ENCODE peak calls at places on chromosome 2, in six cellular contexts. U is lower leg skin, M is transverse colon, K is ovary, Q is A549, Z is H1. G is an unnamed sample.

GRCh38 chr2:24365051-24365450 is 4.7 kb upstream of the ITSN2 start:
- DNase-seq in M (peak), K (peak), U (peak), Q (no peak), Z (no peak), G (peak)

GRCh38 chr2:88281302-88282217 is 111.4 kb downstream of the THNSL2 start:
- DNase-seq in U (no peak), M (no peak), K (no peak), Q (no peak), Z (no peak), G (no peak)

GRCh38 chr2:129178356-129178755 is 801.1 kb upstream of the RAB6C start:
- DNase-seq in Q (no peak), Z (no peak), M (no peak), U (no peak), K (no peak), G (no peak)

GRCh38 chr2:98917031-98917459 is 19.0 kb downstream of the CRACDL start:
- DNase-seq in U (no peak), Z (no peak), M (no peak), Q (peak), K (no peak), G (no peak)

GRCh38 chr2:31987454-31987853 is 23.4 kb downstream of the MEMO1 start:
- DNase-seq in U (no peak), Z (no peak), M (no peak), Q (no peak), K (no peak), G (no peak)

GRCh38 chr2:190637331-190637734 is 11.6 kb upstream of the NAB1 start:
- DNase-seq in M (no peak), U (no peak), Z (no peak), Q (no peak), K (no peak), G (no peak)

GRCh38 chr2:166700079-166700478 is 188.2 kb upstream of the XIRP2 start:
- DNase-seq in Q (no peak), U (no peak), Z (no peak), K (no peak), M (no peak), G (no peak)

GRCh38 chr2:44983836-44984604 is 25.2 kb downstream of the SIX2 start:
- DNase-seq in U (peak), Q (no peak), M (no peak), Z (no peak), K (no peak), G (no peak)

GRCh38 chr2:104857262-104858221 is 3.6 kb downstream of the POU3F3 start:
- DNase-seq in M (no peak), Q (no peak), K (no peak), Z (no peak), U (peak), G (no peak)

GRCh38 chr2:221573430-221574230 is 1.5 kb upstream of the EPHA4 start:
- DNase-seq in K (peak), M (peak), Q (peak), Z (no peak), U (peak), G (peak)
- TF ChIP-seq POLR2A in K (peak), M (no peak), Q (peak), Z (no peak), U (no peak), G (peak)

DNA sequence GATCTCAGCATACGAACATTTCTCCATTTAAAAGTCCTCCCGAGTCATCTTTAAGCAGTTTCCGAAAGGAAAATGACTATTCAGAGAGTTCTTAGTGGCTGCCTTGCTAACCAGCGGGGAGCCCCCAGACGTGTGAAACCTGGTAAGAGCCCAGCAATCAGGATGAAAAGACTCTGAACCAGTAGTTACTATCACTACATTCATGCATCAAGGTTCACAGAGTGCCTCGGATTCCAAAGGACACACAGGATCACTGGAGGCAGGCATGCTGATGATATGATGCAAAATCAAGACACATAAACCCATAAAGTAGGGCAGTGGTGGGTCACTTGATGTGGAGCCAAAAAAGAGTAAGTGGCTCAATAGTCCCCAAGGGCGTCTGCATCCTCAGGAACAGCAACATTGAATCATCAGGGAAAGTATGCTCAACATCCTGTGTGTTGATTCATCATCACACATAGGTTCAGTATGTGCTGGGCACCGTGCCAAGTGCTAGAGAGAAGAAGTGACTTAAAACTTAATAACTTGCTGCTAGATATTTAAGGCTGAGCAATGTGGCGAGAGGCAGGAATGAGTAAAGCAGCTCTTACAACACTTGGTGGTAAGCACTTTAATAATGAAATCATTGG is 4.4 kb downstream of the CCL20 start:
- DNase-seq in M (peak), U (peak), Z (peak), K (peak), Q (peak), G (peak)
- TF ChIP-seq POLR2A in M (no peak), U (no peak), Z (no peak), K (no peak), Q (no peak), G (no peak)

GRCh38 chr2:241728627-241729026 is 5.8 kb upstream of the D2HGDH start:
- DNase-seq in K (no peak), Z (no peak), Q (no peak), U (no peak), M (no peak), G (no peak)
- TF ChIP-seq POLR2A in K (no peak), Z (no peak), Q (no peak), U (no peak), M (no peak), G (no peak)

DNA sequence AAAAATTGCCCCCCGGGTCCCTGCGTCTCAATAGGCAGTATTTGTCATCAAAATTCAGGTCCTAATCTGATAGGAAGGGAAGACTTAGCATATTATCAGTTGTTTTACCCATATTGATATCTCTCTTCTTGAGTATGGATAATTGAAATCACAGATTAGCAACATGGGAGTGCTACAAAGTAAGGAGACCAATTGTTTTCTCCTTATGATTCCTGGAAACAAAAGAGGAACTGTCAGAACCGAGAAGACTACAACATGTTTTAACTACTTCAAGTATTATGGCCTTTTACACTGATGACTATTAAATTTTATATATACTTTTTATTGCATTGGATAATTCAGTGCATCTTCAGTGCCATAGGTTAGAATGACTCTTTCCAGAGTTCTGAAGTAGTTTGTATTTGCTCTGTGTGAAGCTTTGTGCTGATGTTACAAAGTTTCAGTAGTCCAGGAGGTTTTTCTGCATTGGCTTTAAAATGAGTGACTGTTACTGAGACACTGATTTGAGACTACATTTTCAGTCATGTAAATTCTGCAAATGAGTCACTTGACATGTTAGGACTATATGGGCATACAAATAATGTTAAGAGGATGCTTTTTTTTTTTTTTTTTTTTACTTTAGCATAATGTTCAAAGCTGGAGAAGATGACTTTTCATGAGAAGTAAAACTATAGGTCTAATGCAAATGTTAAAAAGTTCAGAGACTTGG is 19.7 kb upstream of the TLK1 start:
- DNase-seq in M (no peak), Q (no peak), Z (no peak), K (no peak), U (no peak), G (no peak)
- TF ChIP-seq POLR2A in M (no peak), Q (no peak), Z (no peak), K (no peak), U (no peak), G (no peak)

DNA sequence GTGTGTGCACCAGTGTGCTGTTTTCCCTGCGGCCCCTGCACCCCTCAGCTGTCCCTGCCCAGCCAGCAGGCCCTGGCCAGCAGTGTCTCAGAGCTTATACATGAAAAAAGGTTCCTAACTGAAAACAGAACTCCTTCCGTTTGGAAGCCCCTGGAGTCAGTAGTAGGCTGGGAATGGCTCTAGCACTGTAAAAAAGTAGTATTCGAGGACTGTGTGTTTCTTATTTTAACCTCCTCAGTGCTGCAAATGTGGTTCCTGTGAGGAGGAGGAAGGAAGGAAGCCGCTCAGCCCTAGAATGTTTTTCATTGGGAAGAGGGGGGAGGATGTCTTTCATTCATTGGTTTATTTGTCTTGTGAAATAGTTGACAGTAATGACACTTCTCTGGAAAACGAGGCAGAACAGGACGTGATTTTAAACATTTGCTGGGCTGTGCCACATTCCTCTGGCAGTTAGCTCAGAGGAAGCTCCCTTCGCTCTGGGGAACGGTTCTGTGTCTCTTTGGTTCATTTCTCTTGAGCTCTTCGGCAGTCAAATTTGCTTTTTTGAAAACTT is 103.5 kb downstream of the SPTBN1 start:
- DNase-seq in Z (no peak), M (peak), U (peak), Q (peak), K (no peak), G (peak)
- TF ChIP-seq POLR2A in Z (no peak), M (no peak), U (no peak), Q (no peak), K (no peak), G (peak)

DNA sequence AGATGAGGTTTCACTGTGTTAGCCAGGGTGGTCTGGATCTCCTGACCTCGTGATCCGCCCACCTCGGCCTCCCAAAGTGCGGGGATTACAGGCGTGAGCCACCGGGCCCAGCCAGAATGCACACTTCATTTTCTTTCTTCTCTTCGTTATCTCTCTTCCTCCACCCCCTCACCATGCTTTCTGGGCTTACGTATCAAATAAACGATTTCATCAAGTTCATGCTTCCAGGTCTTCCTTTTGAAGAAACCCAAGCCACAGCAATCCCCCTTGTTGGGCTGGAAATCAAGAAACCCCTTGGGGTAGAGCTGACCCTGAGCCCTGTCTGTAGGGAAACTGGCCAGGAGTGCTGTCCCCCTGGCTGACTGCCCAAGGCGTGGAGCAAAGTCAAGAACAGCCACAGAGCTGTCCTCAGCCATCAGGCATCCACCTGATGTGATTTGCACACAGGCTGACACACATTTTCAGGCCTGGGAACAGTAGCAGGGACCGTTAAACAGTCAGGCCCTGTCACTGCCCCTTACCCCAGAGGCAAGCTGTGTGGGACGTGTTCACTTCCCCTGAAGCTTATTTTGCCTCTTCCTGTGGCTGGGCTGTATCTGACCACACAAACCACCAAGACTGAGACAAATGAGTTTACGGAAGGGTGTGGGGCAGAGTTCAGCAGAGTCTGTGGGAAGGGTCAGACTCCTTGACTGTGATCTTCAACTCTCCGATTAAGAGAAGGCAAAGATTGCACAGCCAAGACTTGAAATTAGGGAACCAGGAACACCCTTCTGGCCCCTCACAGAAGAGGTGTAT is 15.1 kb upstream of the NMUR1 start:
- DNase-seq in Z (no peak), M (peak), Q (no peak), U (peak), K (no peak), G (no peak)
- TF ChIP-seq POLR2A in Z (no peak), M (no peak), Q (no peak), U (no peak), K (no peak), G (no peak)

GRCh38 chr2:286774-287392 is 1.0 kb downstream of the ALKAL2 start:
- DNase-seq in K (peak), Q (no peak), Z (no peak), U (no peak), M (no peak), G (no peak)
- TF ChIP-seq POLR2A in K (no peak), Q (no peak), Z (no peak), U (no peak), M (no peak), G (no peak)